ENCODE peak calls at places on chromosomes 6 and 20, in four cellular contexts. F is choroid plexus epithelial cell; Q is stimulated activated effector memory CD8-positive, alpha-beta T cell treated with anti-CD3 and anti-CD28 coated beads, Interleukin-12 subunit alpha, Interleukin-12 subunit beta, amount 100 ng/mL, for 72 hours; R is kidney glomerular epithelial cell. L is an unnamed sample.

GRCh38 chr6:29112135-29112534 is 4.3 kb downstream of the OR2J3 start:
- DNase-seq in F (no peak), Q (no peak), R (no peak), L (no peak)

GRCh38 chr20:48629069-48629959 is 198.5 kb downstream of the PREX1 start:
- DNase-seq in F (no peak), Q (no peak), R (no peak), L (peak; percentile 0)

GRCh38 chr6:109428889-109429477 is 11.4 kb downstream of the PPIL6 start:
- DNase-seq in F (peak; percentile 30), Q (no peak), R (no peak), L (no peak)

GRCh38 chr6:150755042-150755441 is 110.5 kb upstream of the MTHFD1L start:
- DNase-seq in F (no peak), Q (no peak), R (no peak), L (no peak)

GRCh38 chr6:157110620-157111019 is 212.7 kb downstream of the TMEM242 start:
- DNase-seq in F (peak; percentile 85), Q (no peak), R (no peak), L (no peak)

GRCh38 chr20:20204326-20204725 is 152.0 kb downstream of the CFAP61 start:
- DNase-seq in F (no peak), Q (no peak), R (no peak), L (no peak)

GRCh38 chr6:14763139-14763538 is 482.7 kb upstream of the JARID2 start:
- DNase-seq in F (peak; percentile 55), Q (no peak), R (no peak), L (no peak)

GRCh38 chr6:37584654-37585522 is 85.2 kb upstream of the CCDC167 start:
- DNase-seq in F (no peak), Q (no peak), R (no peak), L (no peak)

GRCh38 chr20:32470940-32471339 is 112.8 kb downstream of the ASXL1 start:
- DNase-seq in F (peak; percentile 32), Q (no peak), R (no peak), L (no peak)

GRCh38 chr20:20546402-20546801 is 166.0 kb downstream of the RALGAPA2 start:
- DNase-seq in F (no peak), Q (no peak), R (no peak), L (no peak)

GRCh38 chr20:62652894-62653305 is 10.6 kb downstream of the SLCO4A1 start:
- DNase-seq in F (no peak), Q (no peak), R (no peak), L (no peak)

GRCh38 chr20:7858851-7859250 is 81.4 kb downstream of the HAO1 start:
- DNase-seq in F (no peak), Q (no peak), R (no peak), L (no peak)

GRCh38 chr6:110800839-110801196 is 14.5 kb downstream of the CDK19 start:
- DNase-seq in F (no peak), Q (no peak), R (no peak), L (no peak)

GRCh38 chr6:98498891-98499290 is 335.5 kb upstream of the POU3F2 start:
- DNase-seq in F (no peak), Q (no peak), R (no peak), L (no peak)

GRCh38 chr6:169326067-169326799 is 72.6 kb upstream of the THBS2 start:
- DNase-seq in F (peak; percentile 72), Q (no peak), R (no peak), L (no peak)

GRCh38 chr6:35970181-35970580 is 49.3 kb upstream of the SRPK1 start:
- DNase-seq in F (peak; percentile 66), Q (no peak), R (peak; percentile 10), L (no peak)

GRCh38 chr6:56984374-56984773 is 29.5 kb downstream of the BEND6 start:
- DNase-seq in F (peak; percentile 77), Q (no peak), R (no peak), L (no peak)

GRCh38 chr6:72216222-72217106 is 330.1 kb downstream of the RIMS1 start:
- DNase-seq in F (no peak), Q (no peak), R (no peak), L (no peak)

GRCh38 chr6:20317430-20317829 is 84.2 kb upstream of the E2F3 start:
- DNase-seq in F (no peak), Q (no peak), R (no peak), L (no peak)

GRCh38 chr6:3364391-3364790 is 92.5 kb downstream of the SLC22A23 start:
- DNase-seq in F (no peak), Q (no peak), R (no peak), L (no peak)

GRCh38 chr6:80436663-80437062 is 330.2 kb downstream of the BCKDHB start:
- DNase-seq in F (no peak), Q (no peak), R (no peak), L (no peak)

GRCh38 chr6:87444362-87444761 is 28.4 kb upstream of the SLC35A1 start:
- DNase-seq in F (no peak), Q (no peak), R (no peak), L (no peak)

GRCh38 chr6:166935353-166935752 is 21.0 kb downstream of the RNASET2 start:
- DNase-seq in F (no peak), Q (no peak), R (no peak), L (no peak)

GRCh38 chr6:51514396-51515051 is 572.9 kb downstream of the PKHD1 start:
- DNase-seq in F (peak; percentile 8), Q (no peak), R (peak; percentile 35), L (no peak)

GRCh38 chr20:60087563-60088105 is 129.4 kb downstream of the CDH26 start:
- DNase-seq in F (peak; percentile 7), Q (no peak), R (no peak), L (no peak)

GRCh38 chr6:43916924-43917877 is 147.2 kb downstream of the VEGFA start:
- DNase-seq in F (peak; percentile 77), Q (no peak), R (no peak), L (no peak)

GRCh38 chr20:56458227-56458821 is 10.1 kb upstream of the RTF2 start:
- DNase-seq in F (no peak), Q (no peak), R (no peak), L (no peak)

GRCh38 chr6:128370072-128370471 is 150.3 kb downstream of the PTPRK start:
- DNase-seq in F (peak; percentile 70), Q (no peak), R (peak; percentile 25), L (no peak)

GRCh38 chr20:62697468-62697912 is 11.1 kb upstream of the NTSR1 start:
- DNase-seq in F (no peak), Q (no peak), R (no peak), L (no peak)

GRCh38 chr6:31179042-31179386 is 8.5 kb upstream of the POU5F1 start:
- DNase-seq in F (no peak), Q (no peak), R (no peak), L (no peak)

GRCh38 chr20:51660741-51661608 is 107.2 kb downstream of the ATP9A start:
- DNase-seq in F (peak; percentile 24), Q (no peak), R (no peak), L (no peak)

GRCh38 chr6:52361347-52361944 is 505 bp upstream of the PAQR8 start:
- DNase-seq in F (peak; percentile 30), Q (peak; percentile 3), R (no peak), L (peak; percentile 19)